ENCODE peak calls at places on chromosomes 6 and 20, in ten cellular contexts. Z is dorsolateral prefrontal cortex, T is foreskin fibroblast, O is AG10803, R is neural progenitor cell, J is IMR-90, K is cardiac muscle cell, G is bronchial epithelial cell, D is heart left ventricle, S is pancreas. M is an unnamed sample.

GRCh38 chr6:41208439-41209106 is 7.6 kb upstream of the TREML2 start:
- DNase-seq in Z (no peak), J (no peak), T (no peak), D (no peak), R (no peak), G (no peak), O (no peak), S (no peak), K (no peak), M (no peak)

GRCh38 chr6:117272886-117273285 is 7.5 kb downstream of the VGLL2 start:
- DNase-seq in R (no peak), T (no peak), G (no peak), S (no peak), O (no peak), K (no peak), J (no peak), Z (no peak), D (no peak), M (no peak)

GRCh38 chr6:119351005-119351394 is 1.4 kb upstream of the MAN1A1 start:
- DNase-seq in K (peak), D (no peak), G (peak), S (no peak), J (peak), Z (no peak), R (no peak), O (peak), T (no peak), M (no peak)

GRCh38 chr20:22836211-22836610 is 198.9 kb upstream of the SSTR4 start:
- DNase-seq in R (no peak), S (no peak), D (no peak), J (no peak), G (peak), Z (no peak), O (peak), T (no peak), K (peak), M (no peak)

GRCh38 chr6:75207211-75207984 is 1.5 kb upstream of the COL12A1 start:
- DNase-seq in Z (peak), K (peak), T (peak), S (no peak), D (peak), O (peak), G (no peak), R (peak), J (peak), M (no peak)

GRCh38 chr20:33609504-33609903 is 52.6 kb upstream of the C20orf144 start:
- DNase-seq in S (no peak), G (no peak), J (no peak), D (no peak), O (no peak), K (no peak), T (no peak), R (no peak), Z (no peak), M (no peak)

GRCh38 chr6:157629220-157629619 is 193.8 kb upstream of the SNX9 start:
- DNase-seq in Z (no peak), T (no peak), G (no peak), D (no peak), K (peak), J (peak), S (no peak), O (no peak), R (no peak), M (no peak)

GRCh38 chr6:152091851-152092341 is 284.4 kb downstream of the ESR1 start:
- DNase-seq in K (peak), Z (no peak), T (peak), R (no peak), J (peak), S (no peak), O (peak), D (no peak), G (peak), M (no peak)

GRCh38 chr20:32742322-32743236 is 688 bp downstream of the COMMD7 start:
- DNase-seq in G (no peak), S (no peak), K (no peak), J (no peak), D (no peak), T (no peak), O (no peak), Z (no peak), R (peak), M (no peak)

GRCh38 chr6:39853604-39854003 is 61.4 kb downstream of the DAAM2 start:
- DNase-seq in T (no peak), Z (peak), R (no peak), G (no peak), S (no peak), O (no peak), J (no peak), D (no peak), K (no peak), M (no peak)

GRCh38 chr20:15288076-15288475 is 950.7 kb upstream of the FLRT3 start:
- DNase-seq in S (no peak), J (no peak), G (no peak), R (no peak), Z (no peak), T (no peak), D (no peak), K (no peak), O (no peak), M (no peak)

GRCh38 chr6:30260036-30260504 is 46.9 kb upstream of the TRIM26 start:
- DNase-seq in G (no peak), Z (peak), D (no peak), K (peak), T (no peak), J (no peak), R (no peak), S (peak), O (no peak), M (peak)

GRCh38 chr20:38226553-38226952 is 34.0 kb downstream of the KIAA1755 start:
- DNase-seq in D (no peak), K (no peak), J (no peak), S (no peak), O (no peak), T (no peak), Z (no peak), G (no peak), R (no peak), M (no peak)

GRCh38 chr6:125930810-125931418 is 25.7 kb upstream of the HINT3 start:
- DNase-seq in K (no peak), T (no peak), Z (no peak), J (peak), S (no peak), O (peak), R (no peak), D (no peak), G (no peak), M (no peak)

GRCh38 chr6:43578748-43579147 is 2.8 kb downstream of the POLH start:
- DNase-seq in G (peak), T (no peak), Z (no peak), R (no peak), S (no peak), K (no peak), O (peak), J (peak), D (no peak), M (no peak)

GRCh38 chr20:49562341-49563014 is 5.5 kb downstream of the PTGIS start:
- DNase-seq in J (peak), G (no peak), Z (no peak), K (peak), T (peak), O (peak), S (no peak), R (peak), D (peak), M (no peak)

GRCh38 chr20:19013907-19014306 is 198.5 kb upstream of the SLC24A3 start:
- DNase-seq in R (no peak), D (no peak), T (no peak), O (no peak), S (no peak), Z (no peak), G (no peak), J (no peak), K (no peak), M (no peak)

GRCh38 chr6:104711371-104711770 is 148.3 kb downstream of the HACE1 start:
- DNase-seq in K (peak), G (peak), O (peak), S (no peak), R (no peak), D (no peak), J (peak), T (peak), Z (no peak), M (peak)

GRCh38 chr6:129317931-129318820 is 391.8 kb downstream of the ARHGAP18 start:
- DNase-seq in G (peak), K (peak), O (peak), Z (no peak), S (no peak), R (peak), T (peak), D (no peak), J (peak), M (no peak)

GRCh38 chr6:29531668-29532067 is 27.9 kb downstream of the UBD start:
- DNase-seq in K (no peak), O (no peak), J (no peak), G (peak), D (no peak), T (no peak), R (no peak), S (no peak), Z (no peak), M (no peak)

GRCh38 chr20:14775778-14776177 is 438.4 kb upstream of the FLRT3 start:
- DNase-seq in K (peak), T (peak), D (no peak), J (no peak), R (no peak), Z (peak), O (peak), G (peak), S (peak), M (no peak)

GRCh38 chr20:37598611-37599342 is 71.1 kb upstream of the BLCAP start:
- DNase-seq in J (no peak), D (no peak), O (no peak), K (no peak), G (peak), Z (no peak), R (no peak), T (no peak), S (no peak), M (no peak)

GRCh38 chr6:108477034-108477433 is 83.7 kb upstream of the FOXO3 start:
- DNase-seq in G (no peak), Z (peak), O (no peak), D (no peak), J (no peak), S (no peak), K (no peak), T (no peak), R (peak), M (no peak)

GRCh38 chr20:35015863-35016193 is 60.2 kb downstream of the MYH7B start:
- DNase-seq in G (no peak), D (no peak), S (no peak), Z (no peak), T (no peak), J (no peak), K (no peak), O (no peak), R (no peak), M (no peak)

GRCh38 chr20:19673575-19673974 is 84.5 kb upstream of the RIN2 start:
- DNase-seq in S (no peak), K (peak), Z (no peak), J (no peak), D (no peak), T (no peak), O (no peak), G (peak), R (no peak), M (no peak)

GRCh38 chr6:13813621-13814175 is 659 bp downstream of the MCUR1 start:
- DNase-seq in O (peak), S (peak), Z (peak), K (peak), D (peak), J (peak), T (peak), R (peak), G (peak), M (peak)

GRCh38 chr20:3340443-3340842 is 67.0 kb downstream of the DNAAF9 start:
- DNase-seq in O (peak), D (peak), S (peak), Z (no peak), R (no peak), G (no peak), T (peak), J (no peak), K (peak), M (no peak)

GRCh38 chr6:137283940-137284910 is 65.0 kb upstream of the IFNGR1 start:
- DNase-seq in D (no peak), K (no peak), O (no peak), R (no peak), J (peak), S (no peak), T (no peak), G (peak), Z (no peak), M (no peak)

DNA sequence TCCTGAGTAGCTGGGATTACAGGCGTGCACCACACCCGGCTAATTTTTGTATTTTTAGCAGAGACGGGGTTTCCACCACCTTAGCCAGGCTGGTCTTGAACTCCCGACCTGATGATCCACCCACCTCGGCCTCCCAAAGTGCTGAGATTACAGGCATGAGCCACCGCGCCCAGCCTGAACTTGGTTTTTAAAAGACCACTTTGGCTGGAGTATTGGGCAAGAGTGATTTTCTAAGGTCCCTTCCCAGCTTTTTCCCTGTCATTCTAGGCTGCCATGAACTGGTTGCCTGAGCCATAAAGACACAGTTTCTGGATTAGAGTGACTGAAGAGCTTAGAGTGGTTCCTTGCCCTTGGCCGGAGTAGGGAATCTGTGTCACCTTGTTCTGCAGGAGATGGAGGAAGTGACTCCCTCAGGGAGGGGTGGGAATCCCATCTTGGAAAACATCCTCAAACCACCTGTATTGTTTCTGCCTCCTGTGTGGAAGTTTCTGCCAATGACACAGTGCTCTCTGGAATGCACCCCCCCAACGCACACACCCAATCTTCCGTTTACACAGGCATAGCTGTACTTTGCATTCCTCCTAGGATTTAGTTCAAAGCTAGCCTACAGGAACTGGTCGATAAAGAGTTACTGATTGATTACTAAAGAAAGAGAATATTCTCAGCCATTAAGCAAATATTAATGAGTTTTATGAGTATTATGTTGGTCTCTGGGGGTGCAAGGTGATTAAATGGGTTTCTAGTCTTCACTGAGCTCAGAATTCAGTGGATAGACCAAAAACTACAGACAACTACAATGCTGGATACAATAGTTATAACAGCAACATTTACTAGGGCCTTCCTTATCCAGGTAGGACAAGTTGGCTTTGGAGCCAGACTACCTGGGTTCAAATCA is 18.2 kb downstream of the BCL2L1 start:
- DNase-seq in T (peak), Z (no peak), K (peak), R (peak), S (peak), J (peak), G (peak), D (no peak), O (peak), M (no peak)
- H3K4me3 ChIP-seq in T (no peak), Z (no peak), K (no peak), R (no peak), S (no peak), J (no peak), G (no peak), D (no peak), O (no peak), M (no peak)

GRCh38 chr6:33312361-33313104 is 1.3 kb downstream of the TAPBP start:
- DNase-seq in O (peak), R (peak), T (peak), K (peak), J (peak), D (peak), Z (peak), G (peak), S (peak), M (peak)

GRCh38 chr6:33314515-33314942 is 651 bp upstream of the TAPBP start:
- DNase-seq in G (peak), T (peak), Z (peak), K (peak), D (peak), R (peak), J (peak), O (peak), S (peak), M (no peak)

GRCh38 chr6:33314943-33315752 is 1.3 kb upstream of the TAPBP start:
- DNase-seq in K (peak), T (no peak), R (peak), G (peak), D (peak), J (no peak), O (no peak), S (peak), Z (no peak), M (no peak)

GRCh38 chr6:33313105-33313708 is 671 bp downstream of the TAPBP start:
- DNase-seq in O (no peak), D (peak), T (no peak), S (peak), R (peak), K (peak), G (no peak), Z (peak), J (peak), M (no peak)

DNA sequence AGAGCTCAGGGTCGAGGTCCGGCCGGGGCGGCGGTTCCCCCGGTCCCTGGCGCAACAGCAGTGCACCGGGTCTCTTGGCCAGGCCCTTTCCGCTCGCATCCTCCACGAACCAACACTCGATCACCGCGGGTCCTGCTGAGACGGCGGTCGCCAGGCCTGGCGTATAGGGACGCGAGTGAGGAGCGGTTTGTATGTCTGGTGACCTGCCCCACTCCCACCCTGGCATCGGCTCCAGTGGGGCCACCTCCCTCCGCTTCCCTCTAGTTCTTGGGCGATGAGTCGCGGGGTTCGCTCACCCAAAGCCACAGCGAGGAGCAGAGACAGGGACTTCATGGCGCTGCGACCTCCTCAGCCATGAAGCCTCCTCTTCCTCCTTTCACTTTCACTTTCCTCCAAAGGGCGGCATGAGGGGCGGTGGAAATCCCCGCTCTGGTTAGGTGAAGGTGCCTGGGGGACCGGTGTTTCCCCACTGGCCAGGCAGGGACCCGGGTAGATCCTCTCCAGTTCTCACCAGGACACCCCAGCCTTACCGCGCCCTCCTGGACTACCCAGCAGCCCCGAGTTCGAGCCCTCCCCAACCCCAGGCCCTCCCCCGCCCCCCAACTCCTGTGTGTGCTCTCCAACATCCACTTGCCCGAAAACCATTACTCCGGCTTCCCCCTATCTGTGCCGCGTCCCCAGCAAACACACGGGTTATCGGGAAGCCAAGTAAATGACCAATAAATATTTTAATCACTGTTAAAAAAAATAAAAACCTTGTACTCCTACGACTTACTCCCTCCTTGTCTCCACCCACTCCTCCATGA is at the start of gene TAPBP:
- DNase-seq in K (peak), G (peak), D (peak), J (peak), S (peak), T (peak), O (peak), Z (peak), R (peak), M (peak)
- TF ChIP-seq CTCF in K (no peak), G (no peak), D (no peak), J (no peak), S (no peak), T (no peak), O (no peak), Z (no peak), R (no peak), M (no peak)

DNA sequence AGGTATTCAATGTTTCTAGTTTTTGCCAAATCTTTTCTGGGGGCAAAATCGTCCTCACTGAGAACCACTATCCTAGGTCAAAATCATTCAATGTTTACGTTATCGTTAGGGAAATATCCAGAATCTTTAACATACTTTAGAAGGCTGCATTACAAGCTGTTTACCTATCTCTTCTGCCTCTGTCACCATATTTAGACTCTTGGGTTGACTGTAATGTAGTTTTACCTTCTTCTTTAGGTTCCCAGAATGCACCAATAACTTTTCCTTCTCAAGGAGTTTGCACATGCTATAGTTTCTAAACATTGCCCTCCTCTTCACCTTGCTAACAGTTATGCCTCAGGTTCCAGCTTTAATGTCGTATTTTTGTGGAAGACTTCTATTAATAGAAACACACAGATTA is 1185.5 kb upstream of the ADGRB3 start:
- DNase-seq in G (no peak), K (no peak), D (no peak), R (no peak), S (no peak), Z (no peak), T (no peak), J (no peak), O (no peak), M (no peak)
- H3K4me3 ChIP-seq in G (no peak), K (no peak), D (no peak), R (no peak), S (no peak), Z (no peak), T (no peak), J (no peak), O (no peak), M (no peak)

GRCh38 chr6:55964136-55964535 is 88.7 kb upstream of the BMP5 start:
- DNase-seq in G (no peak), R (no peak), Z (no peak), K (no peak), O (no peak), D (no peak), J (no peak), T (no peak), S (no peak), M (no peak)

GRCh38 chr6:55958790-55959189 is 83.4 kb upstream of the BMP5 start:
- DNase-seq in O (no peak), J (no peak), Z (no peak), K (no peak), S (no peak), D (no peak), T (no peak), R (no peak), G (no peak), M (no peak)

GRCh38 chr6:55960344-55960743 is 85.0 kb upstream of the BMP5 start:
- DNase-seq in D (no peak), G (no peak), R (no peak), T (no peak), S (no peak), J (no peak), K (no peak), O (no peak), Z (no peak), M (no peak)

GRCh38 chr6:55957961-55958422 is 82.6 kb upstream of the BMP5 start:
- DNase-seq in K (peak), D (no peak), S (no peak), O (peak), Z (no peak), J (peak), T (peak), G (no peak), R (no peak), M (no peak)

DNA sequence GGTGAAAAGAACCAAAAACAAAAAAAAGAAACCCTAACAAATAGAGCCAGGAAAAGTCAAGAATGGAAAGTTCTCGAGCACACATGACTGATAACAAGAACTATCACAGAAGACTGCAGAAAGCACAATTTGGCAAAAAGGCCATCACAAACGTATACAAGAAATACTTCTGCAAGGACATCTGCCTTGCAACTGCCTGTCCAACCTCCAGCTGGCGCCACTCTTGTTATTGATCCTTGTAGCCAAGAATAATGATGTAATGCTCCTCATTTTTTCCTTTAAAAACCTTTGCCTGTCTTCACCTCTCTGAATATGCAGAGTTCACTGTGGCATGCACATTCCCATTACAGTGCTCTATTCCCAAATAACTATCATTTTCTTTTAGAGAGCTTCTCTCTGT is 87.9 kb upstream of the BMP5 start:
- DNase-seq in D (no peak), G (peak), T (no peak), O (peak), Z (no peak), K (peak), R (no peak), J (no peak), S (no peak), M (peak)
- TF ChIP-seq CTCF in D (no peak), G (peak), T (peak), O (peak), Z (no peak), K (peak), R (peak), J (peak), S (no peak), M (peak)

M was measured in WERI-Rb-1.